ENCODE peak calls at places on chromosomes 12 and 14, in four cellular contexts. One of them, this sample, is unnamed.

GRCh38 chr14:37864861-37865718 is 269.7 kb downstream of the TTC6 start:
- DNase-seq in GM12891: no peak
- DNase-seq in K562: no peak
- DNase-seq in GM12878: no peak
- DNase-seq in this sample: no peak

GRCh38 chr14:23113346-23114119 is 5.5 kb downstream of the CEBPE start:
- DNase-seq in GM12891: no peak
- DNase-seq in K562: peak
- DNase-seq in GM12878: no peak
- DNase-seq in this sample: peak

GRCh38 chr14:60738843-60739508 is 4.4 kb downstream of the MNAT1 start:
- DNase-seq in GM12891: no peak
- DNase-seq in K562: no peak
- DNase-seq in GM12878: no peak
- DNase-seq in this sample: no peak

GRCh38 chr14:88791629-88792571 is 853 bp downstream of the EML5 start:
- DNase-seq in GM12891: peak
- DNase-seq in K562: peak
- DNase-seq in GM12878: no peak
- DNase-seq in this sample: no peak

GRCh38 chr12:76124456-76124855 is 40.0 kb upstream of the NAP1L1 start:
- DNase-seq in GM12891: no peak
- DNase-seq in K562: no peak
- DNase-seq in GM12878: no peak
- DNase-seq in this sample: no peak

GRCh38 chr12:108568653-108569154 is 6.3 kb downstream of the ISCU start:
- DNase-seq in GM12891: no peak
- DNase-seq in K562: no peak
- DNase-seq in GM12878: peak
- DNase-seq in this sample: no peak

GRCh38 chr12:104752016-104752415 is 206.1 kb downstream of the SLC41A2 start:
- DNase-seq in GM12891: no peak
- DNase-seq in K562: no peak
- DNase-seq in GM12878: no peak
- DNase-seq in this sample: no peak

GRCh38 chr12:80175307-80175930 is 76.1 kb downstream of the OTOGL start:
- DNase-seq in GM12891: no peak
- DNase-seq in K562: no peak
- DNase-seq in GM12878: no peak
- DNase-seq in this sample: no peak

GRCh38 chr12:57150400-57150799 is 3.0 kb upstream of the LRP1-AS start:
- DNase-seq in GM12891: no peak
- DNase-seq in K562: no peak
- DNase-seq in GM12878: no peak
- DNase-seq in this sample: no peak

GRCh38 chr12:67667276-67668073 is 18.9 kb downstream of the DYRK2 start:
- DNase-seq in GM12891: no peak
- DNase-seq in K562: no peak
- DNase-seq in GM12878: no peak
- DNase-seq in this sample: peak

GRCh38 chr12:68080577-68080976 is 79.0 kb downstream of the IFNG start:
- DNase-seq in GM12891: no peak
- DNase-seq in K562: no peak
- DNase-seq in GM12878: no peak
- DNase-seq in this sample: no peak

GRCh38 chr12:5200276-5201087 is 156.8 kb downstream of the KCNA5 start:
- DNase-seq in GM12891: peak
- DNase-seq in K562: peak
- DNase-seq in GM12878: no peak
- DNase-seq in this sample: no peak

GRCh38 chr12:69468237-69469026 is 1.8 kb upstream of the FRS2 start:
- DNase-seq in GM12891: no peak
- DNase-seq in K562: peak
- DNase-seq in GM12878: no peak
- DNase-seq in this sample: no peak

GRCh38 chr14:26917086-26917485 is 319.3 kb upstream of the NOVA1 start:
- DNase-seq in GM12891: no peak
- DNase-seq in K562: peak
- DNase-seq in GM12878: no peak
- DNase-seq in this sample: no peak

GRCh38 chr14:105498430-105499255 is 7.6 kb downstream of the TEDC1 start:
- DNase-seq in GM12891: peak
- DNase-seq in K562: no peak
- DNase-seq in GM12878: no peak
- DNase-seq in this sample: no peak

GRCh38 chr14:95449131-95449530 is 67.3 kb downstream of the SYNE3 start:
- DNase-seq in GM12891: no peak
- DNase-seq in K562: peak
- DNase-seq in GM12878: no peak
- DNase-seq in this sample: no peak

GRCh38 chr12:64265839-64266238 is 43.7 kb upstream of the KICS2 start:
- DNase-seq in GM12891: no peak
- DNase-seq in K562: no peak
- DNase-seq in GM12878: no peak
- DNase-seq in this sample: no peak

GRCh38 chr12:113271853-113272561 is 50.7 kb downstream of the TPCN1 start:
- DNase-seq in GM12891: no peak
- DNase-seq in K562: peak
- DNase-seq in GM12878: no peak
- DNase-seq in this sample: no peak

GRCh38 chr12:96395236-96395635 is 5.0 kb downstream of the CDK17 start:
- DNase-seq in GM12891: no peak
- DNase-seq in K562: no peak
- DNase-seq in GM12878: no peak
- DNase-seq in this sample: no peak

GRCh38 chr14:95609398-95609990 is 74.6 kb downstream of the GLRX5 start:
- DNase-seq in GM12891: peak
- DNase-seq in K562: peak
- DNase-seq in GM12878: no peak
- DNase-seq in this sample: no peak

GRCh38 chr14:106549064-106549463 is 1022.7 kb downstream of the TMEM121 start:
- DNase-seq in GM12891: no peak
- DNase-seq in K562: no peak
- DNase-seq in GM12878: no peak
- DNase-seq in this sample: no peak

GRCh38 chr14:37594238-37594915 is 672 bp downstream of the FOXA1 start:
- DNase-seq in GM12891: no peak
- DNase-seq in K562: peak
- DNase-seq in GM12878: no peak
- DNase-seq in this sample: peak

GRCh38 chr12:123077298-123078113 is 73.4 kb downstream of the PITPNM2 start:
- DNase-seq in GM12891: no peak
- DNase-seq in K562: no peak
- DNase-seq in GM12878: no peak
- DNase-seq in this sample: no peak

GRCh38 chr12:111773801-111774551 is 7.2 kb downstream of the ALDH2 start:
- DNase-seq in GM12891: no peak
- DNase-seq in K562: no peak
- DNase-seq in GM12878: no peak
- DNase-seq in this sample: no peak

GRCh38 chr14:103199141-103199540 is 75.9 kb downstream of the TNFAIP2 start:
- DNase-seq in GM12891: no peak
- DNase-seq in K562: no peak
- DNase-seq in GM12878: no peak
- DNase-seq in this sample: no peak

GRCh38 chr12:54286042-54286931 is 5.8 kb downstream of the HNRNPA1 start:
- DNase-seq in GM12891: no peak
- DNase-seq in K562: no peak
- DNase-seq in GM12878: no peak
- DNase-seq in this sample: no peak

GRCh38 chr12:76685246-76685678 is 78.7 kb upstream of the ZDHHC17 start:
- DNase-seq in GM12891: no peak
- DNase-seq in K562: no peak
- DNase-seq in GM12878: no peak
- DNase-seq in this sample: no peak

GRCh38 chr12:21300632-21301031 is 34.1 kb downstream of the SLCO1A2 start:
- DNase-seq in GM12891: no peak
- DNase-seq in K562: no peak
- DNase-seq in GM12878: no peak
- DNase-seq in this sample: no peak

GRCh38 chr12:21296751-21297406 is 37.8 kb downstream of the SLCO1A2 start:
- DNase-seq in GM12891: no peak
- DNase-seq in K562: peak
- DNase-seq in GM12878: no peak
- DNase-seq in this sample: no peak

GRCh38 chr12:21294176-21294575 is 40.5 kb downstream of the SLCO1A2 start:
- DNase-seq in GM12891: no peak
- DNase-seq in K562: no peak
- DNase-seq in GM12878: no peak
- DNase-seq in this sample: no peak

GRCh38 chr12:21296348-21296747 is 38.4 kb downstream of the SLCO1A2 start:
- DNase-seq in GM12891: no peak
- DNase-seq in K562: no peak
- DNase-seq in GM12878: no peak
- DNase-seq in this sample: no peak
- TF ChIP-seq SPI1 in GM12891: no peak
- TF ChIP-seq SPI1 in K562: no peak
- TF ChIP-seq SPI1 in GM12878: no peak
- TF ChIP-seq SPI1 in this sample: no peak

GRCh38 chr12:71759941-71760340 is 5.3 kb downstream of the RAB21 start:
- DNase-seq in GM12891: no peak
- DNase-seq in K562: no peak
- DNase-seq in GM12878: no peak
- DNase-seq in this sample: no peak
- TF ChIP-seq SPI1 in GM12891: no peak
- TF ChIP-seq SPI1 in K562: no peak
- TF ChIP-seq SPI1 in GM12878: no peak
- TF ChIP-seq SPI1 in this sample: no peak

GRCh38 chr12:53052419-53053222 is 2.8 kb downstream of the TNS2 start:
- DNase-seq in GM12891: no peak
- DNase-seq in K562: no peak
- DNase-seq in GM12878: no peak
- DNase-seq in this sample: no peak
- TF ChIP-seq SPI1 in GM12891: no peak
- TF ChIP-seq SPI1 in K562: no peak
- TF ChIP-seq SPI1 in GM12878: no peak
- TF ChIP-seq SPI1 in this sample: no peak

GRCh38 chr12:122072031-122072970 is 6.3 kb upstream of the MLXIP start:
- DNase-seq in GM12891: no peak
- DNase-seq in K562: no peak
- DNase-seq in GM12878: no peak
- DNase-seq in this sample: no peak
- TF ChIP-seq SPI1 in GM12891: no peak
- TF ChIP-seq SPI1 in K562: no peak
- TF ChIP-seq SPI1 in GM12878: no peak
- TF ChIP-seq SPI1 in this sample: no peak

DNA sequence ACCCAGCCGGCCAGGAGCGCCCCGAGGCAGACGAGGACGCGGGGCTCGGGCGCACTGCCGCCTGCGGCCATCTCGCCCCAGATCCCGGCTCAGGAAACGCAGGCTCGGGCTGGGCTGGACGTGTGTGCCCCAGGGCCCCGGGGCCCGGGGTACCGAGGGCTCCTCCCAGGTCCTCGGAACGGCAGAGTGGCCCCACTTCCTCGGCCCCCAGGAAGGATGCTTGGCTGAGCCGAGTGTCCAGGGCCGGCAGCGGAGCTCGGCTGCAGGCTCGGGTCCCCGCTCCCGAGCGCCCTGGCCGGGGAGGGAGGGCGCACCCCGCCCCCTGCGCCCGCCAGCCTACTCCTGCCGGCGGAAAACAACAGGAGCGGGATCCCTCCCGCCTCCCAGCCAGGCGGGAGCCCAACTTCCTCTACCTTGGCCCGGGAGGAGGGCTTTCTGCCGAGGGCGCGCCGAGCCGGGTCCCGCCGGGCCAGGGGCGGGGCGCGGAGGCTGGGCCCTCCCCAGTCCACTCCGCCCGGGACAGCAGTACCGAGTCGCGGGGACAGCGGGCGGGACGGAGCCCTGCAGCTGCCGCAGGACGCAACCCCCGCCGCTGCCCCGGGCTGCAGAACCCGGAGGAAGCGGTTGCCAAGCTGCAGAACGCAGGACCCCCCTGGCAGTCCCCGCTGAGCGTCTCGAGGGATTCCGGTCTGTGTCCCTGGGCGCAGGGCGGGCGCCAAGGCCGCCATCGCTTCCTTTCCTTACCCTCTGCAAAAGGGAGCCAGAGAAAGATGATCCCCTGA is at the start of gene VSIG10:
- DNase-seq in GM12891: peak
- DNase-seq in K562: peak
- DNase-seq in GM12878: no peak
- DNase-seq in this sample: peak
- TF ChIP-seq SPI1 in GM12891: no peak
- TF ChIP-seq SPI1 in K562: no peak
- TF ChIP-seq SPI1 in GM12878: no peak
- TF ChIP-seq SPI1 in this sample: no peak

DNA sequence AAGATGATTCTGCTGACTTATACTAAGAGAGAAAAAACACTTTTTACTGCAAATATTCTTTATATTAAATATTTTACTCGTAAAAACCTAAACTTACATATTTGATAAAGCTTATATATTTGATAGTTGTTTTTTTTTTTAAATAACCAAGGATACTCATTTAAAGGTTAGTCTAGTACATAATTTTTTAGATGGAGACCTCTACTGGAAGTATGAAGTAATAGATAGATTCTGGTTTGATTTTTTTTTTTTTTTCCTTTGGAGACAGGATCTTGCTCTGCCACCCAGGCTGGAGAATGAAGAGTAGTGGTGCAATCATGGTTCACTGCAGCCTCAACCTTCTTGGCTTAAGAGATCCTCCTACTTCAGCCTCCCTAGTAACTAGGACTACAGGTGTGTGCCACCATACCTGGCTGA is 16.4 kb downstream of the ARID2 start:
- DNase-seq in GM12891: no peak
- DNase-seq in K562: no peak
- DNase-seq in GM12878: no peak
- DNase-seq in this sample: no peak
- TF ChIP-seq SPI1 in GM12891: no peak
- TF ChIP-seq SPI1 in K562: no peak
- TF ChIP-seq SPI1 in GM12878: no peak
- TF ChIP-seq SPI1 in this sample: no peak

GRCh38 chr14:55684956-55685584 is 105.1 kb downstream of the KTN1 start:
- DNase-seq in GM12891: no peak
- DNase-seq in K562: no peak
- DNase-seq in GM12878: no peak
- DNase-seq in this sample: no peak
- TF ChIP-seq SPI1 in GM12891: no peak
- TF ChIP-seq SPI1 in K562: no peak
- TF ChIP-seq SPI1 in GM12878: no peak
- TF ChIP-seq SPI1 in this sample: no peak

DNA sequence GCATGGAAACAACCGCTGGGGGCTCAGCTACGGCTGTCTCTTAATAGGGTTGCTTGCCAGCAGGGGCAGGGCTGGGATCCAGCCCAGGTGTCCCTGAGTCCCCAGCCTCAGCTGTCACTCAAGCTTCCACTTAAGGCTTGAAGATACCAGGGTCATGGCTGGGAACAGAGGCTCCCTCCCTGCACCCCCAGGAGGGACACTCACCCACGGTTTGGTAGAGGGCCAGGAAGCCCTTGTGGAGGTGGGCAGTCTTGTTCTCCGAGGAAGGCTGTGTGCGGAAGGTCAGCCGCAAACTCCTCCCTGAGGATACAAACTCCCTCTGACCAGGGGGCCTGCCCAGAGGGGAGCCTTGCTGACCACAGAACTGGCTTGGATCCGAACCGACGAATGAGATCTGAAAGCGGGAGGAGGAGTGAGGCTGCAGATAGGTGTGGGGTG is 7.3 kb downstream of the C1RL start:
- DNase-seq in GM12891: no peak
- DNase-seq in K562: no peak
- DNase-seq in GM12878: no peak
- DNase-seq in this sample: no peak
- TF ChIP-seq SPI1 in GM12891: no peak
- TF ChIP-seq SPI1 in K562: no peak
- TF ChIP-seq SPI1 in GM12878: no peak
- TF ChIP-seq SPI1 in this sample: no peak

GRCh38 chr12:58616618-58617017 is 303.7 kb downstream of the LRIG3 start:
- DNase-seq in GM12891: no peak
- DNase-seq in K562: no peak
- DNase-seq in GM12878: no peak
- DNase-seq in this sample: no peak
- TF ChIP-seq SPI1 in GM12891: no peak
- TF ChIP-seq SPI1 in K562: no peak
- TF ChIP-seq SPI1 in GM12878: no peak
- TF ChIP-seq SPI1 in this sample: no peak

This sample was measured in HL-60.